ENCODE peak calls at places on chromosomes 2 and 18, in eight cellular contexts. Y is fibroblast of pulmonary artery; L is retinal pigment epithelial cell; T is T-helper 9 cell; J is CD4-positive, alpha-beta T cell; M is lung microvascular endothelial cell; R is A172; P is activated CD4-positive, alpha-beta T cell treated with anti-CD3 and anti-CD28 coated beads for 48 hours. I is an unnamed sample.

GRCh38 chr2:85580206-85580605 is 2.8 kb downstream of the VAMP8 start:
- DNase-seq in Y (no peak), L (no peak), T (no peak), J (no peak), M (no peak), R (no peak), P (no peak), I (no peak)

GRCh38 chr2:8984855-8985254 is 18.6 kb downstream of the MBOAT2 start:
- DNase-seq in Y (no peak), L (no peak), T (no peak), J (no peak), M (peak), R (no peak), P (no peak), I (no peak)

GRCh38 chr2:69145204-69145603 is 132.2 kb downstream of the ANTXR1 start:
- DNase-seq in Y (no peak), L (no peak), T (no peak), J (no peak), M (no peak), R (no peak), P (no peak), I (no peak)

GRCh38 chr2:37000273-37000780 is 34.0 kb upstream of the STRN start:
- DNase-seq in Y (peak), L (peak), T (no peak), J (no peak), M (peak), R (peak), P (no peak), I (no peak)

GRCh38 chr18:22001912-22002487 is 167.4 kb upstream of the GATA6 start:
- DNase-seq in Y (no peak), L (no peak), T (no peak), J (no peak), M (no peak), R (no peak), P (no peak), I (no peak)

GRCh38 chr18:76428396-76429261 is 66.4 kb downstream of the ZNF516 start:
- DNase-seq in Y (no peak), L (no peak), T (no peak), J (no peak), M (no peak), R (no peak), P (no peak), I (no peak)

GRCh38 chr2:217248312-217248935 is 388.6 kb upstream of the TNP1 start:
- DNase-seq in Y (peak), L (peak), T (no peak), J (no peak), M (no peak), R (no peak), P (no peak), I (no peak)

GRCh38 chr2:54331095-54331835 is 75.2 kb upstream of the TSPYL6 start:
- DNase-seq in Y (no peak), L (no peak), T (no peak), J (no peak), M (no peak), R (no peak), P (no peak), I (no peak)

GRCh38 chr2:99559075-99559662 is 69.4 kb upstream of the REV1 start:
- DNase-seq in Y (peak), L (no peak), T (peak), J (peak), M (peak), R (peak), P (peak), I (peak)

GRCh38 chr2:10966056-10966455 is 54.3 kb downstream of the KCNF1 start:
- DNase-seq in Y (no peak), L (no peak), T (no peak), J (no peak), M (no peak), R (no peak), P (no peak), I (no peak)

GRCh38 chr18:61992923-61993322 is 100.1 kb upstream of the RNF152 start:
- DNase-seq in Y (peak), L (no peak), T (no peak), J (no peak), M (peak), R (peak), P (no peak), I (no peak)

GRCh38 chr18:41391616-41392610 is 563.1 kb upstream of the PIK3C3 start:
- DNase-seq in Y (peak), L (peak), T (no peak), J (no peak), M (peak), R (peak), P (peak), I (no peak)

GRCh38 chr2:246489-247145 is 17.2 kb downstream of the SH3YL1 start:
- DNase-seq in Y (peak), L (no peak), T (no peak), J (peak), M (peak), R (peak), P (peak), I (no peak)

GRCh38 chr2:206823178-206823577 is 57.8 kb downstream of the FASTKD2 start:
- DNase-seq in Y (no peak), L (no peak), T (no peak), J (no peak), M (no peak), R (no peak), P (no peak), I (no peak)

GRCh38 chr2:218465987-218466633 is 47.2 kb downstream of the VIL1 start:
- DNase-seq in Y (peak), L (no peak), T (no peak), J (no peak), M (peak), R (peak), P (no peak), I (no peak)

GRCh38 chr2:221097568-221097915 is 474.6 kb downstream of the EPHA4 start:
- DNase-seq in Y (peak), L (peak), T (no peak), J (no peak), M (peak), R (peak), P (no peak), I (no peak)

GRCh38 chr2:205748660-205749059 is 66.4 kb downstream of the NRP2 start:
- DNase-seq in Y (no peak), L (no peak), T (no peak), J (no peak), M (no peak), R (peak), P (peak), I (no peak)

GRCh38 chr2:223887127-223887526 is 49.7 kb upstream of the AP1S3 start:
- DNase-seq in Y (no peak), L (peak), T (no peak), J (no peak), M (no peak), R (no peak), P (no peak), I (no peak)

GRCh38 chr18:38759457-38759856 is 1193.9 kb upstream of the CELF4 start:
- DNase-seq in Y (no peak), L (no peak), T (no peak), J (no peak), M (no peak), R (no peak), P (no peak), I (no peak)

GRCh38 chr2:44016282-44016681 is 20.5 kb upstream of the LRPPRC start:
- DNase-seq in Y (peak), L (peak), T (no peak), J (no peak), M (peak), R (peak), P (peak), I (no peak)

GRCh38 chr2:232142049-232142448 is 180.5 kb downstream of the DIS3L2 start:
- DNase-seq in Y (peak), L (no peak), T (no peak), J (no peak), M (peak), R (peak), P (peak), I (peak)

GRCh38 chr2:230668184-230668938 is 44.3 kb upstream of the CAB39 start:
- DNase-seq in Y (no peak), L (no peak), T (no peak), J (no peak), M (no peak), R (peak), P (peak), I (no peak)

GRCh38 chr2:46384457-46384815 is 87.2 kb downstream of the EPAS1 start:
- DNase-seq in Y (no peak), L (no peak), T (no peak), J (no peak), M (no peak), R (no peak), P (no peak), I (no peak)

GRCh38 chr2:226227341-226227740 is 572.3 kb downstream of the IRS1 start:
- DNase-seq in Y (no peak), L (no peak), T (no peak), J (no peak), M (no peak), R (no peak), P (no peak), I (no peak)

GRCh38 chr2:96344011-96344410 is 8.4 kb downstream of the NCAPH start:
- DNase-seq in Y (no peak), L (no peak), T (peak), J (peak), M (no peak), R (no peak), P (peak), I (peak)

GRCh38 chr2:189178726-189179606 is 595 bp downstream of the COL5A2 start:
- DNase-seq in Y (peak), L (no peak), T (no peak), J (no peak), M (peak), R (peak), P (no peak), I (no peak)

GRCh38 chr2:17615728-17616351 is 75.3 kb downstream of the VSNL1 start:
- DNase-seq in Y (peak), L (no peak), T (no peak), J (no peak), M (peak), R (peak), P (no peak), I (no peak)

GRCh38 chr18:60684843-60685513 is 312.4 kb upstream of the MC4R start:
- DNase-seq in Y (peak), L (no peak), T (no peak), J (no peak), M (peak), R (peak), P (no peak), I (no peak)

GRCh38 chr2:151334082-151334815 is 23.1 kb upstream of the TNFAIP6 start:
- DNase-seq in Y (peak), L (peak), T (no peak), J (no peak), M (peak), R (peak), P (no peak), I (no peak)

GRCh38 chr2:196263181-196263747 is 91.9 kb upstream of the STK17B start:
- DNase-seq in Y (no peak), L (no peak), T (peak), J (peak), M (peak), R (peak), P (peak), I (peak)

GRCh38 chr2:20989404-20989803 is 54.5 kb downstream of the APOB start:
- DNase-seq in Y (no peak), L (no peak), T (no peak), J (no peak), M (no peak), R (no peak), P (no peak), I (no peak)

GRCh38 chr2:47438084-47438483 is 35.1 kb downstream of the MSH2 start:
- DNase-seq in Y (no peak), L (no peak), T (no peak), J (no peak), M (no peak), R (no peak), P (no peak), I (no peak)

GRCh38 chr2:109440507-109441156 is 173.1 kb downstream of the SEPTIN10 start:
- DNase-seq in Y (peak), L (no peak), T (no peak), J (no peak), M (no peak), R (no peak), P (no peak), I (no peak)

GRCh38 chr18:63292844-63293683 is 26.5 kb downstream of the BCL2 start:
- DNase-seq in Y (no peak), L (no peak), T (no peak), J (no peak), M (no peak), R (no peak), P (peak), I (peak)

GRCh38 chr2:62991605-62992004 is 59.0 kb upstream of the OTX1 start:
- DNase-seq in Y (no peak), L (no peak), T (no peak), J (no peak), M (peak), R (no peak), P (no peak), I (no peak)

GRCh38 chr2:122390406-122390805 is 635.0 kb downstream of the TSN start:
- DNase-seq in Y (peak), L (peak), T (no peak), J (no peak), M (no peak), R (no peak), P (no peak), I (no peak)

GRCh38 chr2:120473522-120474271 is 127.8 kb downstream of the INHBB start:
- DNase-seq in Y (no peak), L (no peak), T (no peak), J (no peak), M (no peak), R (no peak), P (no peak), I (no peak)

GRCh38 chr2:201419057-201419635 is 32.1 kb downstream of the TRAK2 start:
- DNase-seq in Y (no peak), L (no peak), T (no peak), J (no peak), M (peak), R (peak), P (no peak), I (no peak)